ENCODE peak calls at places on chromosomes 1 and 21, in eight cellular contexts. X is upper lobe of left lung; E is activated T-cell treated with anti-CD3 and anti-CD28 coated beads, Interleukin-2, amount 50 U/mL, for 72 hours; I is left ventricle myocardium superior; F is right cardiac atrium; H is T-cell; C is naive thymus-derived CD8-positive, alpha-beta T cell; V is stimulated activated naive CD8-positive, alpha-beta T cell treated with anti-CD3 and anti-CD28 coated beads, Interleukin-15, Interleukin-2, amounts not matched to agents 100 U/mL and 50 U/mL, for 24 hours. O is an unnamed sample.
A peak's percentile ranks its signal among the peaks of the same experiment; 100 is the strongest.

GRCh38 chr1:230568008-230568407 is 74.3 kb upstream of the COG2 start:
- ATAC-seq in X (no peak), I (peak; percentile 20), F (no peak), V (peak; percentile 52), H (no peak), E (peak; percentile 90), C (no peak), O (peak; percentile 17)

GRCh38 chr1:2150836-2151235 is 43.7 kb downstream of the FAAP20 start:
- ATAC-seq in X (peak; percentile 30), C (no peak), I (no peak), H (no peak), E (no peak), F (no peak), V (no peak), O (no peak)

GRCh38 chr1:32470991-32471694 is 6.3 kb downstream of the ZBTB8B start:
- ATAC-seq in C (peak; percentile 63), X (no peak), I (peak; percentile 53), E (no peak), V (no peak), H (peak; percentile 52), F (peak; percentile 57), O (no peak)

GRCh38 chr21:37446552-37446951 is 80.0 kb downstream of the DYRK1A start:
- ATAC-seq in C (peak; percentile 52), V (no peak), H (peak; percentile 32), F (no peak), X (no peak), E (no peak), I (no peak), O (no peak)

GRCh38 chr1:22646359-22646758 is 2.9 kb downstream of the C1QC start:
- ATAC-seq in C (no peak), V (no peak), H (no peak), I (no peak), E (no peak), X (no peak), F (no peak), O (no peak)

GRCh38 chr1:46772571-46772970 is 26.3 kb upstream of the CYP4B1 start:
- ATAC-seq in H (no peak), E (no peak), X (peak; percentile 52), C (no peak), F (no peak), V (no peak), I (peak; percentile 88), O (no peak)

GRCh38 chr1:94398356-94398755 is 19.8 kb upstream of the ABCD3 start:
- ATAC-seq in F (no peak), C (no peak), I (no peak), H (no peak), X (no peak), V (no peak), E (no peak), O (no peak)

GRCh38 chr1:4694492-4694891 is 40.1 kb downstream of the AJAP1 start:
- ATAC-seq in E (no peak), V (no peak), C (no peak), X (no peak), H (no peak), F (no peak), I (no peak), O (no peak)

GRCh38 chr1:202074985-202075773 is 47.5 kb upstream of the GPR37L1 start:
- ATAC-seq in E (no peak), H (no peak), X (peak; percentile 12), F (peak; percentile 12), C (no peak), I (peak; percentile 49), V (peak; percentile 28), O (no peak)

GRCh38 chr1:30748098-30748698 is 9.4 kb downstream of the LAPTM5 start:
- ATAC-seq in E (peak; percentile 1), C (no peak), V (no peak), F (no peak), X (no peak), H (no peak), I (no peak), O (no peak)

GRCh38 chr21:25421327-25422028 is 185.8 kb downstream of the MRPL39 start:
- ATAC-seq in V (peak; percentile 93), F (peak; percentile 69), X (peak; percentile 72), E (peak; percentile 97), H (peak; percentile 95), C (peak; percentile 93), I (no peak), O (peak; percentile 96)

GRCh38 chr1:4510276-4510691 is 144.1 kb upstream of the AJAP1 start:
- ATAC-seq in I (peak; percentile 79), V (no peak), C (no peak), H (no peak), E (no peak), X (no peak), F (peak; percentile 80), O (no peak)

GRCh38 chr1:169565335-169566271 is 20.7 kb downstream of the F5 start:
- ATAC-seq in I (no peak), X (no peak), C (no peak), H (no peak), E (no peak), F (no peak), V (no peak), O (no peak)

GRCh38 chr1:220887202-220887867 is 8.1 kb downstream of the HLX start:
- ATAC-seq in I (peak; percentile 49), X (peak; percentile 74), F (peak; percentile 57), C (no peak), V (peak; percentile 15), E (no peak), H (no peak), O (no peak)

GRCh38 chr1:186218661-186219352 is 156.2 kb downstream of the TPR start:
- ATAC-seq in E (no peak), I (no peak), C (no peak), V (no peak), F (no peak), H (no peak), X (no peak), O (no peak)

GRCh38 chr21:43817157-43818086 is 28.0 kb downstream of the RRP1 start:
- ATAC-seq in X (no peak), C (no peak), I (peak; percentile 19), F (no peak), V (no peak), H (no peak), E (no peak), O (no peak)

GRCh38 chr1:172754609-172755008 is 95.7 kb downstream of the FASLG start:
- ATAC-seq in C (no peak), I (no peak), E (no peak), H (no peak), V (no peak), F (no peak), X (no peak), O (no peak)

GRCh38 chr1:21518774-21519455 is 9.7 kb downstream of the ALPL start:
- ATAC-seq in C (no peak), E (no peak), F (no peak), X (no peak), I (no peak), H (no peak), V (peak; percentile 38), O (no peak)

GRCh38 chr1:64917328-64917861 is 49.0 kb downstream of the JAK1 start:
- ATAC-seq in X (peak; percentile 93), C (no peak), E (no peak), V (no peak), F (peak; percentile 94), H (no peak), I (peak; percentile 91), O (no peak)

GRCh38 chr1:99152132-99152531 is 112.2 kb upstream of the PLPPR4 start:
- ATAC-seq in C (no peak), X (no peak), V (no peak), F (no peak), H (no peak), I (no peak), E (no peak), O (no peak)

GRCh38 chr1:168236836-168237611 is 11.2 kb downstream of the SFT2D2 start:
- ATAC-seq in E (peak; percentile 84), F (peak; percentile 60), H (no peak), I (no peak), X (no peak), V (peak; percentile 80), C (no peak), O (peak; percentile 75)

GRCh38 chr1:178263341-178263740 is 169.4 kb downstream of the RASAL2 start:
- ATAC-seq in C (no peak), V (no peak), H (no peak), I (no peak), E (no peak), F (peak; percentile 28), X (no peak), O (no peak)

GRCh38 chr1:6796095-6796494 is 10.8 kb downstream of the CAMTA1 start:
- ATAC-seq in I (peak; percentile 41), C (no peak), F (peak; percentile 38), X (peak; percentile 8), V (no peak), H (no peak), E (no peak), O (no peak)

GRCh38 chr1:114345930-114346479 is 165.0 kb downstream of the TRIM33 start:
- ATAC-seq in F (peak; percentile 86), I (peak; percentile 71), H (peak; percentile 26), V (peak; percentile 4), E (peak; percentile 39), C (peak; percentile 5), X (peak; percentile 76), O (peak; percentile 6)

GRCh38 chr1:84366786-84367185 is 31.5 kb upstream of the DNASE2B start:
- ATAC-seq in F (no peak), X (peak; percentile 64), C (no peak), I (no peak), V (no peak), H (no peak), E (no peak), O (no peak)

GRCh38 chr1:109928591-109929111 is 18.0 kb downstream of the CSF1 start:
- ATAC-seq in H (no peak), E (no peak), C (no peak), F (peak; percentile 59), I (peak; percentile 52), X (peak; percentile 39), V (no peak), O (no peak)

GRCh38 chr1:29711582-29712274 is 475.4 kb downstream of the PTPRU start:
- ATAC-seq in V (peak; percentile 75), F (peak; percentile 22), E (peak; percentile 85), X (peak; percentile 28), C (no peak), H (no peak), I (no peak), O (no peak)

GRCh38 chr1:239914827-239915231 is 176.9 kb upstream of the FMN2 start:
- ATAC-seq in I (no peak), X (peak; percentile 70), F (no peak), C (no peak), V (no peak), H (no peak), E (no peak), O (no peak)

GRCh38 chr1:158285756-158286241 is 3.9 kb upstream of the CD1C start:
- ATAC-seq in I (peak; percentile 86), C (no peak), E (peak; percentile 55), H (no peak), V (peak; percentile 67), X (peak; percentile 91), F (peak; percentile 81), O (peak; percentile 50)

GRCh38 chr1:71191520-71191919 is 110.7 kb upstream of the ZRANB2 start:
- ATAC-seq in F (no peak), C (no peak), V (no peak), H (no peak), X (no peak), I (no peak), E (no peak), O (no peak)

GRCh38 chr1:77016371-77016770 is 149.1 kb downstream of the ST6GALNAC5 start:
- ATAC-seq in X (no peak), V (no peak), E (no peak), C (no peak), H (no peak), I (no peak), F (no peak), O (no peak)

GRCh38 chr1:9807541-9807940 is 16.2 kb downstream of the CLSTN1 start:
- ATAC-seq in C (peak; percentile 80), E (no peak), X (no peak), F (no peak), V (no peak), I (no peak), H (peak; percentile 51), O (no peak)

GRCh38 chr1:39394598-39394997 is 96.8 kb upstream of the BMP8A start:
- ATAC-seq in H (peak; percentile 87), X (no peak), E (peak; percentile 48), F (no peak), C (peak; percentile 92), I (peak; percentile 49), V (peak; percentile 35), O (peak; percentile 88)

GRCh38 chr1:219405531-219406331 is 207.2 kb downstream of the ZC3H11B start:
- ATAC-seq in V (no peak), C (no peak), E (no peak), I (peak; percentile 35), F (no peak), H (no peak), X (no peak), O (no peak)